ENCODE peak calls at places on chromosomes 11 and 22, in five cellular contexts. R is heart left ventricle, H is IMR-90, X is A549, Z is tibial nerve. W is an unnamed sample.

GRCh38 chr22:22957090-22957489 is 69.5 kb downstream of the IGLL5 start:
- DNase-seq in R (peak; percentile 14), H (no peak), X (no peak), Z (no peak), W (no peak)

GRCh38 chr11:131754671-131755070 is 384.3 kb downstream of the NTM start:
- DNase-seq in R (no peak), H (peak; percentile 63), X (no peak), Z (no peak), W (no peak)

GRCh38 chr11:126084608-126084912 is 21.9 kb upstream of the CDON start:
- DNase-seq in R (no peak), H (no peak), X (no peak), Z (no peak), W (peak; percentile 62)

GRCh38 chr22:20422965-20423635 is 14.5 kb downstream of the SCARF2 start:
- DNase-seq in R (peak; percentile 89), H (no peak), X (no peak), Z (no peak), W (no peak)

GRCh38 chr11:19821412-19821875 is 108.8 kb downstream of the NAV2 start:
- DNase-seq in R (no peak), H (no peak), X (no peak), Z (no peak), W (no peak)

GRCh38 chr11:90698238-90698637 is 475.4 kb upstream of the CHORDC1 start:
- DNase-seq in R (no peak), H (no peak), X (no peak), Z (no peak), W (no peak)

GRCh38 chr11:1175461-1176223 is 17.9 kb downstream of the MUC5AC start:
- DNase-seq in R (peak; percentile 54), H (no peak), X (no peak), Z (no peak), W (no peak)

GRCh38 chr11:63710476-63711217 is 29.3 kb downstream of the RTN3 start:
- DNase-seq in R (no peak), H (peak; percentile 83), X (peak; percentile 18), Z (no peak), W (no peak)

GRCh38 chr22:37659897-37660708 is 1.6 kb downstream of the PDXP start:
- DNase-seq in R (no peak), H (no peak), X (no peak), Z (no peak), W (no peak)

GRCh38 chr11:17272823-17273222 is 3.7 kb upstream of the NUCB2 start:
- DNase-seq in R (no peak), H (no peak), X (no peak), Z (no peak), W (no peak)

GRCh38 chr11:65041206-65042035 is at the start of gene SAC3D1:
- DNase-seq in R (peak; percentile 37), H (peak; percentile 17), X (no peak), Z (no peak), W (peak; percentile 64)

GRCh38 chr22:41540006-41540315 is 4.3 kb downstream of the POLR3H start:
- DNase-seq in R (no peak), H (no peak), X (no peak), Z (no peak), W (no peak)

GRCh38 chr11:69447786-69448185 is 33.7 kb upstream of the LINC01488 start:
- DNase-seq in R (peak; percentile 40), H (no peak), X (no peak), Z (no peak), W (peak; percentile 98)

GRCh38 chr11:36130401-36130800 is 158.8 kb downstream of the COMMD9 start:
- DNase-seq in R (no peak), H (peak; percentile 77), X (no peak), Z (no peak), W (no peak)

GRCh38 chr11:134535029-134536025 is 123.3 kb upstream of the B3GAT1 start:
- DNase-seq in R (no peak), H (no peak), X (no peak), Z (no peak), W (no peak)

GRCh38 chr11:72511393-72512047 is 77.2 kb upstream of the CLPB start:
- DNase-seq in R (no peak), H (no peak), X (peak; percentile 14), Z (no peak), W (no peak)

GRCh38 chr11:6658647-6659046 is 3.0 kb upstream of the DCHS1 start:
- DNase-seq in R (no peak), H (no peak), X (no peak), Z (no peak), W (no peak)

GRCh38 chr11:107744736-107745135 is 32.9 kb upstream of the SLN start:
- DNase-seq in R (no peak), H (no peak), X (no peak), Z (no peak), W (no peak)

GRCh38 chr11:45921561-45922424 is 663 bp upstream of the LARGE2 start:
- DNase-seq in R (peak; percentile 62), H (no peak), X (no peak), Z (no peak), W (peak; percentile 94)

GRCh38 chr11:7516488-7516887 is 2.7 kb downstream of the PPFIBP2 start:
- DNase-seq in R (no peak), H (no peak), X (no peak), Z (no peak), W (no peak)

GRCh38 chr11:133803026-133803425 is 42.3 kb downstream of the SPATA19 start:
- DNase-seq in R (no peak), H (no peak), X (no peak), Z (no peak), W (no peak)

GRCh38 chr11:78349114-78349513 is 68.5 kb downstream of the GAB2 start:
- DNase-seq in R (no peak), H (no peak), X (no peak), Z (no peak), W (no peak)

GRCh38 chr11:92758216-92758615 is 211.2 kb upstream of the MTNR1B start:
- DNase-seq in R (no peak), H (no peak), X (no peak), Z (no peak), W (no peak)

GRCh38 chr11:87712802-87713202 is 462.4 kb downstream of the RAB38 start:
- DNase-seq in R (no peak), H (no peak), X (no peak), Z (no peak), W (no peak)

GRCh38 chr11:69774354-69775162 is 583 bp downstream of the FGF4 start:
- DNase-seq in R (no peak), H (no peak), X (no peak), Z (no peak), W (no peak)

GRCh38 chr11:126189109-126189929 is 22.1 kb downstream of the RPUSD4 start:
- DNase-seq in R (no peak), H (no peak), X (no peak), Z (no peak), W (no peak)

GRCh38 chr11:10314199-10315072 is 9.6 kb downstream of the ADM start:
- DNase-seq in R (no peak), H (peak; percentile 71), X (peak; percentile 87), Z (no peak), W (peak; percentile 26)

GRCh38 chr11:43941257-43941879 is 1.1 kb upstream of the C11orf96 start:
- DNase-seq in R (no peak), H (peak; percentile 39), X (no peak), Z (no peak), W (no peak)

GRCh38 chr11:126149759-126150236 is 61.7 kb downstream of the RPUSD4 start:
- DNase-seq in R (no peak), H (no peak), X (no peak), Z (no peak), W (no peak)

GRCh38 chr11:12829131-12829530 is 154.9 kb downstream of the TEAD1 start:
- DNase-seq in R (no peak), H (no peak), X (no peak), Z (no peak), W (no peak)

GRCh38 chr11:35112056-35112845 is 26.7 kb upstream of the CD44 start:
- DNase-seq in R (no peak), H (peak; percentile 20), X (no peak), Z (no peak), W (no peak)

GRCh38 chr11:95767498-95767897 is 22.1 kb downstream of the FAM76B start:
- DNase-seq in R (no peak), H (peak; percentile 79), X (peak; percentile 1), Z (no peak), W (no peak)

GRCh38 chr22:38298312-38299000 is 18.8 kb downstream of the CSNK1E start:
- DNase-seq in R (no peak), H (peak; percentile 88), X (no peak), Z (no peak), W (no peak)

GRCh38 chr11:43278302-43278956 is 33.4 kb upstream of the API5 start:
- DNase-seq in R (no peak), H (peak; percentile 23), X (peak; percentile 49), Z (no peak), W (no peak)

GRCh38 chr11:118251858-118252652 is at the start of gene MPZL3:
- DNase-seq in R (peak; percentile 77), H (peak; percentile 44), X (peak; percentile 86), Z (peak; percentile 72), W (peak; percentile 92)
- TF ChIP-seq POLR2A in R (no peak), H (no peak), X (peak; percentile 12), Z (no peak), W (peak; percentile 64)

DNA sequence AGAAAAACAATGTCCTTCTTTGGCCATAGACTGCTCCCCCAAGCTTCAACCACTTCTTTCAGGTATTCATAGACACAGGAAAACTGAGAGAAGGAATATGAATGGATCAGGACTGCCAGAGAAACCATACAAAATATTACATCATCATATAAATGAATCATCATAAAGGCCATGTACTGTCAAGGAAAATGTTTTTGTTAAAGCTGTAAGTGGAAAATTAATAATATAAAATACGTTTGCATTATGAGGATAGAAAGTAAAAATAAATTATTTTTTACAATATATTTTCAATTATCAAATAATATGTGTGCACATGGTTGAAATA is 207.1 kb downstream of the ETS1 start:
- DNase-seq in R (no peak), H (no peak), X (no peak), Z (no peak), W (no peak)
- H3K4me1 ChIP-seq in R (no peaks in the 10 kb centered on the region), H (no peaks in the 10 kb centered on the region), X (no peaks in the 10 kb centered on the region), Z (no peaks in the 10 kb centered on the region), W (no peaks in the 10 kb centered on the region)

DNA sequence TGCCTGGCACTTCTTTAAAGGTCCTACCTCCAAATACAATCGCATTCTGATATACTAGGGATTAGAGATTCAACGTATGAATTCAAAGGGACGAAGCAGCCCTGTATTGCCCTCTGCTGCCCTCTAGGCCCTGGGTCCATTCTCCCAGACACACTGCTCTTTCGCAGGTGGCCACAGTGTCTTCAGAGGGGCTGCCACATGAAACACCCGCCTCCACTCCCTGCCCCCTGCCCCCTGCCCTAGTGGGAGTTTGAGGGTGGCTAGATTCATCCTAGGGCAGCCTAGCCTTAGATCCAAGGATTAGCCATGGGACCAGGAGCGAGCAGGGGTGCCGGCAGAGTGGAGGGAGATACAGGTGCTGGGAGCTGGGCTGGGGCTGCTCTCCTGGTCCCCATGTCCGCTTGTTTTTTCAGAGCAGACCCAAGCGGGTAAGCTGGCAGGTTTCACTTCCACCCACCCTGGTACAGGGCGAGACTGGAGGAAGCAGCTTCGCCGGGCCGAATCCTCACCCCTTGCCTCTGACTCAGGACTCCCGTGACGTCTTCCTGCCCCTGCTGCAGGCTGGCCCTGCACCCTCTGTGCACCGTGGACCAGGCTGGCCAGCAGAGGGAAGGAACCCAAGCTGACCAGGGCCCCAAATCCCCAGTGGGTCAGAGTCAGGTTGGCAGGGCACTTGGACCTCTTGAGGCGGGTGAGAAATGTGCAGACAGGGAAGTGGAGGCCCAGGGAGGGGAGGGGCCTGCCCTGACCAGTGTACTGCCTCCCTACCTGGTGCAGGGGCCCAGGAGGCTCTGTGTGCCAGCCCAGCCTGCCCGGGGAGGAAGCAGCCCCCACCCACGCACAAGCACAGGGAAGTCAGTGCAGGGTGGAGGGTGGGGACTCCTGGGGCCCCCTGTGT is 28.4 kb upstream of the HMOX1 start:
- DNase-seq in R (peak; percentile 87), H (no peak), X (peak; percentile 50), Z (peak; percentile 54), W (peak; percentile 40)
- TF ChIP-seq POLR2A in R (no peak), H (no peak), X (no peak), Z (peak; percentile 33), W (no peak)

GRCh38 chr11:94168882-94169281 is 40.2 kb downstream of the PANX1 start:
- DNase-seq in R (no peak), H (no peak), X (no peak), Z (no peak), W (no peak)
- H3K4me1 ChIP-seq in R (peaks cover 6% of the 10 kb centered on the region), H (peaks cover 1% of the 10 kb centered on the region), X (no peaks in the 10 kb centered on the region), Z (no peaks in the 10 kb centered on the region), W (no peaks in the 10 kb centered on the region)

W was measured in thyroid gland.